ENCODE peak calls at places on chromosomes 13 and 19, in ten cellular contexts. A is psoas muscle, O is fibroblast of lung, I is fibroblast of mammary gland, E is astrocyte, U is IMR-90, W is AG10803, Y is tibial nerve, T is heart left ventricle, P is ovary. R is an unnamed sample.

GRCh38 chr19:5681446-5682292 is 842 bp downstream of the HSD11B1L start:
- DNase-seq in P (no peak), T (no peak), A (no peak), E (no peak), Y (no peak), W (no peak), U (no peak), I (no peak), O (no peak), R (no peak)

GRCh38 chr13:60838581-60838980 is 441.6 kb downstream of the TDRD3 start:
- DNase-seq in P (no peak), O (peak), A (no peak), W (no peak), I (no peak), U (no peak), Y (no peak), T (no peak), E (peak), R (no peak)

GRCh38 chr13:109191422-109191821 is 562.0 kb downstream of the MYO16 start:
- DNase-seq in T (no peak), P (no peak), U (no peak), W (no peak), E (no peak), O (no peak), A (no peak), Y (no peak), I (no peak), R (peak)

GRCh38 chr13:97506511-97506910 is 72.5 kb downstream of the RAP2A start:
- DNase-seq in W (peak), Y (peak), T (no peak), U (peak), P (no peak), E (no peak), I (peak), A (no peak), O (no peak), R (peak)

GRCh38 chr19:50311723-50312635 is 17.2 kb downstream of the KCNC3 start:
- DNase-seq in Y (no peak), W (no peak), I (no peak), U (no peak), P (no peak), O (no peak), T (no peak), E (no peak), A (no peak), R (no peak)

GRCh38 chr13:40031031-40031430 is 375.6 kb downstream of the COG6 start:
- DNase-seq in P (no peak), O (peak), A (no peak), E (peak), W (peak), I (peak), T (no peak), Y (no peak), U (peak), R (peak)

GRCh38 chr19:3108775-3109174 is 14.6 kb downstream of the GNA11 start:
- DNase-seq in U (peak), I (peak), A (peak), E (peak), Y (peak), O (peak), T (no peak), W (peak), P (peak), R (peak)

GRCh38 chr13:113937497-113938140 is 36.3 kb downstream of the C13orf46 start:
- DNase-seq in P (no peak), E (no peak), U (no peak), T (no peak), O (no peak), A (no peak), Y (no peak), I (no peak), W (no peak), R (no peak)

GRCh38 chr13:76035711-76036110 is 399.6 kb downstream of the LMO7 start:
- DNase-seq in O (peak), P (no peak), E (no peak), W (no peak), I (peak), U (peak), A (no peak), Y (no peak), T (no peak), R (peak)

GRCh38 chr19:19466201-19466600 is 49.1 kb downstream of the TSSK6 start:
- DNase-seq in A (no peak), I (no peak), Y (no peak), T (no peak), P (no peak), O (no peak), E (no peak), W (no peak), U (no peak), R (no peak)

GRCh38 chr19:9936151-9937000 is at the start of gene OLFM2:
- DNase-seq in A (peak), I (no peak), Y (no peak), E (no peak), T (peak), W (no peak), P (peak), U (no peak), O (no peak), R (no peak)

GRCh38 chr13:34459856-34460255 is 482.2 kb upstream of the NBEA start:
- DNase-seq in I (no peak), O (no peak), T (no peak), Y (no peak), P (no peak), U (no peak), A (no peak), E (no peak), W (no peak), R (peak)

GRCh38 chr13:24178847-24179845 is 18.6 kb downstream of the SPATA13 start:
- DNase-seq in T (no peak), U (peak), A (no peak), I (peak), W (peak), P (no peak), E (peak), Y (no peak), O (peak), R (no peak)

GRCh38 chr19:4676955-4677731 is 7.0 kb upstream of the MYDGF start:
- DNase-seq in T (no peak), A (peak), P (no peak), Y (no peak), O (peak), I (peak), E (no peak), U (peak), W (peak), R (peak)

GRCh38 chr13:113862191-113862765 is 1.6 kb downstream of the GAS6 start:
- DNase-seq in I (no peak), T (no peak), E (no peak), O (no peak), U (peak), W (no peak), A (no peak), Y (no peak), P (peak), R (no peak)

GRCh38 chr13:108508263-108508662 is 121.1 kb upstream of the MYO16 start:
- DNase-seq in W (no peak), I (peak), P (no peak), A (no peak), O (peak), Y (no peak), U (peak), T (no peak), E (peak), R (peak)

GRCh38 chr13:30851697-30852096 is 54.4 kb upstream of the MEDAG start:
- DNase-seq in A (no peak), U (no peak), P (no peak), O (no peak), E (no peak), I (no peak), W (no peak), T (no peak), Y (no peak), R (no peak)

GRCh38 chr13:67509039-67509438 is 278.9 kb upstream of the PCDH9 start:
- DNase-seq in U (no peak), P (no peak), O (peak), Y (no peak), A (no peak), I (no peak), E (peak), T (no peak), W (no peak), R (no peak)

GRCh38 chr13:101401196-101401595 is 15.1 kb downstream of the NALCN start:
- DNase-seq in Y (no peak), P (no peak), I (no peak), T (no peak), E (no peak), U (no peak), O (peak), A (no peak), W (no peak), R (no peak)

GRCh38 chr13:48009298-48009697 is 8.2 kb upstream of the SUCLA2 start:
- DNase-seq in I (peak), E (peak), W (peak), Y (no peak), T (no peak), P (no peak), U (peak), O (peak), A (no peak), R (peak)

GRCh38 chr19:34323433-34324204 is 41.4 kb upstream of the GPI start:
- DNase-seq in I (no peak), T (no peak), Y (no peak), E (no peak), U (no peak), O (no peak), A (no peak), W (no peak), P (no peak), R (no peak)

GRCh38 chr19:57302020-57302465 is 18.2 kb upstream of the ZNF543 start:
- DNase-seq in T (no peak), E (peak), Y (no peak), P (no peak), I (peak), U (peak), A (peak), O (peak), W (peak), R (peak)

GRCh38 chr19:48059331-48059730 is 15.5 kb upstream of the CABP5 start:
- DNase-seq in W (no peak), U (no peak), Y (no peak), E (no peak), O (no peak), P (no peak), I (no peak), A (no peak), T (no peak), R (no peak)

GRCh38 chr19:49391581-49392399 is 3.7 kb downstream of the KASH5 start:
- DNase-seq in E (peak), O (peak), P (peak), A (peak), Y (peak), I (peak), U (peak), T (peak), W (peak), R (peak)

GRCh38 chr19:2962018-2962670 is 15.2 kb upstream of the TLE6 start:
- DNase-seq in U (peak), W (peak), I (peak), A (no peak), Y (peak), T (no peak), P (no peak), E (peak), O (peak), R (peak)

GRCh38 chr19:16626796-16627193 is 1.2 kb downstream of the MED26 start:
- DNase-seq in A (no peak), I (peak), P (no peak), Y (no peak), O (peak), W (no peak), E (no peak), T (no peak), U (no peak), R (no peak)

GRCh38 chr13:43767351-43767901 is 19.3 kb downstream of the ENOX1 start:
- DNase-seq in A (peak), T (peak), W (peak), O (no peak), U (no peak), P (peak), I (peak), Y (peak), E (no peak), R (peak)

GRCh38 chr19:15673176-15673654 is 328 bp downstream of the CYP4F12 start:
- DNase-seq in T (no peak), O (no peak), W (no peak), I (no peak), U (no peak), Y (no peak), E (no peak), A (no peak), P (no peak), R (no peak)

GRCh38 chr13:101325423-101325822 is 90.9 kb downstream of the NALCN start:
- DNase-seq in E (no peak), W (no peak), Y (no peak), O (no peak), A (no peak), P (no peak), U (no peak), I (no peak), T (no peak), R (no peak)

GRCh38 chr13:32548837-32549236 is 10.2 kb upstream of the N4BP2L2 start:
- DNase-seq in I (peak), O (no peak), T (no peak), E (no peak), U (peak), P (no peak), A (no peak), Y (no peak), W (peak), R (peak)

GRCh38 chr13:91554101-91554500 is 155.7 kb downstream of the GPC5 start:
- DNase-seq in A (no peak), P (no peak), W (no peak), I (no peak), U (no peak), E (no peak), Y (no peak), O (no peak), T (no peak), R (no peak)

GRCh38 chr13:49409008-49409407 is 34.9 kb downstream of the CAB39L start:
- DNase-seq in W (no peak), O (no peak), A (no peak), U (no peak), P (no peak), T (no peak), Y (no peak), E (no peak), I (no peak), R (no peak)

GRCh38 chr13:19587635-19588300 is 26.4 kb upstream of the TPTE2 start:
- DNase-seq in W (peak), I (peak), U (peak), T (no peak), P (no peak), E (peak), Y (peak), A (no peak), O (peak), R (peak)

GRCh38 chr19:49409441-49410029 is 13.7 kb downstream of the PTH2 start:
- DNase-seq in I (no peak), O (no peak), P (no peak), E (no peak), W (no peak), U (no peak), T (no peak), A (no peak), Y (no peak), R (no peak)

GRCh38 chr19:8204961-8205360 is 4.2 kb upstream of the CERS4 start:
- DNase-seq in W (no peak), P (no peak), Y (no peak), A (no peak), T (no peak), E (no peak), I (no peak), O (no peak), U (no peak), R (no peak)

GRCh38 chr13:21677075-21677628 is 6.3 kb downstream of the FGF9 start:
- DNase-seq in W (no peak), T (no peak), P (no peak), Y (no peak), I (no peak), A (no peak), U (no peak), O (no peak), E (no peak), R (no peak)

GRCh38 chr19:46755077-46755852 is 9.0 kb upstream of the STRN4 start:
- DNase-seq in T (no peak), U (peak), P (no peak), O (peak), W (peak), E (no peak), Y (no peak), A (no peak), I (peak), R (peak)

GRCh38 chr19:30450945-30451344 is 78.8 kb downstream of the ZNF536 start:
- DNase-seq in O (no peak), I (no peak), U (no peak), W (peak), T (no peak), Y (no peak), P (peak), A (no peak), E (no peak), R (no peak)

GRCh38 chr19:42023121-42023942 is 29.3 kb upstream of the ATP1A3 start:
- DNase-seq in E (no peak), W (peak), Y (no peak), O (peak), T (no peak), P (no peak), I (peak), A (no peak), U (peak), R (peak)

GRCh38 chr19:42022616-42023015 is 28.6 kb upstream of the ATP1A3 start:
- DNase-seq in O (no peak), I (no peak), E (no peak), Y (no peak), A (no peak), T (peak), U (no peak), W (no peak), P (no peak), R (no peak)

GRCh38 chr19:42021185-42021584 is 27.2 kb upstream of the ATP1A3 start:
- DNase-seq in T (no peak), P (no peak), W (no peak), E (no peak), I (no peak), A (no peak), U (no peak), O (no peak), Y (no peak), R (no peak)

GRCh38 chr19:42024622-42025111 is 30.6 kb upstream of the ATP1A3 start:
- DNase-seq in Y (no peak), P (no peak), U (peak), I (no peak), A (peak), O (peak), T (peak), E (peak), W (peak), R (peak)

GRCh38 chr19:42023943-42024260 is 29.9 kb upstream of the ATP1A3 start:
- DNase-seq in P (no peak), E (no peak), W (no peak), A (no peak), O (no peak), T (no peak), Y (no peak), U (no peak), I (no peak), R (no peak)
- TF ChIP-seq CTCF in P (no peak), E (no peak), W (no peak), A (no peak), O (no peak), T (no peak), Y (no peak), U (no peak), I (no peak), R (no peak)

GRCh38 chr13:74077847-74078246 is 56.4 kb downstream of the KLF12 start:
- DNase-seq in P (no peak), U (no peak), I (peak), W (peak), A (no peak), O (no peak), Y (no peak), T (no peak), E (no peak), R (no peak)
- H3K4me3 ChIP-seq in P (no peak), U (no peak), I (no peak), W (peak), A (no peak), O (no peak), Y (no peak), T (no peak), E (no peak), R (no peak)

GRCh38 chr19:38210458-38210987 is 13.5 kb downstream of the DPF1 start:
- DNase-seq in W (no peak), Y (no peak), E (no peak), A (peak), O (peak), I (no peak), T (peak), U (peak), P (peak), R (peak)

GRCh38 chr19:38209671-38210457 is 14.2 kb downstream of the DPF1 start:
- DNase-seq in A (peak), E (no peak), P (peak), U (peak), W (peak), I (peak), T (peak), Y (peak), O (peak), R (peak)

GRCh38 chr19:38211779-38212178 is 12.2 kb downstream of the DPF1 start:
- DNase-seq in U (no peak), T (no peak), I (no peak), Y (no peak), P (no peak), O (no peak), A (no peak), E (no peak), W (no peak), R (no peak)

GRCh38 chr19:38209152-38209551 is 14.9 kb downstream of the DPF1 start:
- DNase-seq in P (no peak), Y (no peak), W (no peak), A (no peak), O (no peak), E (no peak), U (no peak), I (no peak), T (no peak), R (no peak)

DNA sequence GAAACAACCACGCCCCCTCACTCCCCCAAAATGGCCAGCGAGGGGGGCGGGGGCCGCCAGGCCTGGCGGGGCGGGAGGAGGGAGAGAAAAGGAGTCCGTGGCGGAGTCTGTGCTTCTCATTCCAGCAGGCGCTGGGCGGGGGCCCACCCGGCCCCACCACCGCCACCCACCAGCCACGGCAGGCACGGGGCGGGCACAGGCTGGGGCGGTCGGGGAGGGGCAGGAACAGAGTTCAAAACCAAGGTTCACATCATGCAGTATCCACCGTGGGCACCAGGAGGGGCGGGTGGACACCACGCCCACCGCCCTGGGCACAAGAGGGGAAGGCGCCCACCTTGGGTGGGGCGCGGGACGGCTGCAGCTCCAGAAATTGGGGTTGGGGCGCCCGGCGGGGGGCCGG is 12.8 kb downstream of the DPF1 start:
- DNase-seq in E (no peak), Y (no peak), U (no peak), T (no peak), A (no peak), W (no peak), O (no peak), P (peak), I (no peak), R (no peak)
- TF ChIP-seq CTCF in E (no peak), Y (no peak), U (no peak), T (no peak), A (no peak), W (no peak), O (peak), P (no peak), I (no peak), R (no peak)

GRCh38 chr19:41327499-41328156 is 17.7 kb downstream of the CCDC97 start:
- DNase-seq in T (peak), W (no peak), I (peak), U (peak), A (peak), E (peak), Y (no peak), P (no peak), O (peak), R (no peak)

GRCh38 chr19:41328818-41329220 is 18.8 kb downstream of the CCDC97 start:
- DNase-seq in O (no peak), T (no peak), I (no peak), A (no peak), P (no peak), U (no peak), E (no peak), W (no peak), Y (no peak), R (no peak)

GRCh38 chr19:41327076-41327475 is 17.1 kb downstream of the CCDC97 start:
- DNase-seq in E (no peak), A (no peak), U (no peak), Y (no peak), O (peak), P (no peak), I (no peak), T (no peak), W (no peak), R (no peak)

GRCh38 chr19:41325947-41326706 is 16.2 kb downstream of the CCDC97 start:
- DNase-seq in P (peak), T (peak), E (peak), A (no peak), U (peak), I (peak), Y (no peak), W (peak), O (peak), R (peak)

DNA sequence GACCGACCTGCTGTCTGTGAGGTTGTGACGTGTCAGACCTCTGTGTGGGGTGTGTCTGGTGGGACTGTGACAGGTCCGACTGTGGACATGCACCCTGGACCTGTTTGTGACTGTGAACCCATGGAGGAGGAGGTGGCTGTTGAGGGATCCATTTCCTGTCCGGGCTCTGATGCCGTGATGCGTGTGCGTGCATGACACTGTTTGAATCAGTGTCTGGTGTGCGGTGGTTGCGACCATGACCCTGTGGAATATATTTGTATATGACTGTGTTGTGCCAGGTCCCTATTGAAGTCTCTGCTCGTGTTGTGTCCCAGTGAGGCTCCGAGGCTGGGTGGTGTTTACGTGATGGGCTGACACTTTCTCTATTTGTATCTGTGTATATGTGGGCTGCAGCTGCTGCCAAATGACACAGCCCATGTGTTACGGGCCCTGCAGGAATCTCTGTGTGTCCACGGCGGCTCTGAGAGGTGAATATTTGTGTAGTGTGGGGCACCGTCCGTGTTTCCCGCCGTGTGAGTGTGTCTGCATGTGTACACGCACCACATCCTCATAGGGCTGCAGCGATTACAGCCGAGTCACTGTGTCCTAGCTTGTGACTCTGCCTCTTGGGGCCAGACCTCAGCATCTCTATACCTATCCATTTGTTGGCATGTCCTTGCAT is 18.3 kb downstream of the CCDC97 start:
- DNase-seq in P (no peak), A (no peak), U (peak), E (no peak), O (peak), T (no peak), I (no peak), Y (no peak), W (no peak), R (no peak)
- H3K4me3 ChIP-seq in P (no peak), A (peak), U (no peak), E (no peak), O (no peak), T (peak), I (no peak), Y (peak), W (no peak), R (no peak)